ENCODE peak calls at places on chromosomes 13 and 19, in eight cellular contexts. I, C, O, F, L, V, D and G are unnamed samples.

GRCh38 chr19:13018037-13018914 is 23.0 kb downstream of the NFIX start:
- DNase-seq in O (no peak), F (no peak), V (no peak), L (peak), C (no peak), D (no peak), I (no peak), G (no peak)

GRCh38 chr19:14433454-14434156 is 499 bp downstream of the PKN1 start:
- DNase-seq in V (no peak), L (no peak), F (peak), O (peak), D (peak), C (peak), I (no peak), G (no peak)

GRCh38 chr19:13087795-13088537 is 14.7 kb downstream of the LYL1 start:
- DNase-seq in V (no peak), C (no peak), F (no peak), O (no peak), D (no peak), I (no peak), L (no peak), G (no peak)

GRCh38 chr13:77751513-77752456 is 54.3 kb downstream of the SLAIN1 start:
- DNase-seq in D (peak), O (peak), V (no peak), I (peak), C (peak), F (peak), L (peak), G (no peak)

GRCh38 chr13:28574617-28575142 is 79.8 kb upstream of the FLT1 start:
- DNase-seq in L (peak), I (peak), F (no peak), O (peak), V (no peak), C (no peak), D (peak), G (peak)

GRCh38 chr19:37928527-37929286 is 21.7 kb downstream of the SIPA1L3 start:
- DNase-seq in V (no peak), F (no peak), I (no peak), L (no peak), C (no peak), D (no peak), O (no peak), G (no peak)

GRCh38 chr13:29914591-29914990 is 64.2 kb upstream of the UBL3 start:
- DNase-seq in C (no peak), L (no peak), D (no peak), I (no peak), O (no peak), F (no peak), V (no peak), G (no peak)

GRCh38 chr13:110070511-110071120 is 236.3 kb downstream of the COL4A1 start:
- DNase-seq in L (peak), F (no peak), O (no peak), I (peak), V (no peak), D (no peak), C (no peak), G (peak)

GRCh38 chr13:35266412-35266811 is 210.1 kb downstream of the MAB21L1 start:
- DNase-seq in L (no peak), V (no peak), D (no peak), C (no peak), O (no peak), F (no peak), I (no peak), G (no peak)

GRCh38 chr13:93108111-93108581 is 118.5 kb upstream of the GPC6 start:
- DNase-seq in O (no peak), L (peak), D (no peak), V (no peak), I (no peak), F (no peak), C (no peak), G (no peak)

GRCh38 chr19:2926341-2927031 is 18.3 kb downstream of the ZNF77 start:
- DNase-seq in O (no peak), V (no peak), C (no peak), F (no peak), D (no peak), I (no peak), L (no peak), G (no peak)

GRCh38 chr19:41226874-41227390 is 7.9 kb downstream of the AXL start:
- DNase-seq in O (no peak), I (no peak), C (no peak), F (no peak), V (no peak), D (no peak), L (no peak), G (no peak)

GRCh38 chr19:50432658-50433057 is at the start of gene MYBPC2:
- DNase-seq in F (no peak), I (no peak), O (no peak), V (no peak), L (no peak), D (no peak), C (peak), G (no peak)

GRCh38 chr19:33241091-33241529 is 15.5 kb upstream of the SLC7A10 start:
- DNase-seq in V (no peak), C (no peak), L (no peak), D (no peak), F (peak), O (no peak), I (no peak), G (no peak)

GRCh38 chr13:61128850-61129645 is 286.6 kb downstream of the PCDH20 start:
- DNase-seq in L (peak), O (no peak), V (no peak), C (no peak), I (no peak), F (no peak), D (no peak), G (peak)

GRCh38 chr19:44303305-44303704 is 1.5 kb downstream of the ZNF235 start:
- DNase-seq in C (no peak), F (no peak), D (no peak), V (no peak), I (no peak), L (no peak), O (no peak), G (no peak)

GRCh38 chr13:110023729-110024645 is 237.6 kb upstream of the IRS2 start:
- DNase-seq in V (no peak), F (no peak), C (no peak), L (no peak), I (no peak), D (no peak), O (no peak), G (no peak)

GRCh38 chr13:71758823-71759222 is 108.2 kb downstream of the DACH1 start:
- DNase-seq in L (peak), F (no peak), I (no peak), D (no peak), C (no peak), V (no peak), O (no peak), G (no peak)

GRCh38 chr13:25816239-25816638 is 235.6 kb downstream of the SHISA2 start:
- DNase-seq in V (no peak), C (no peak), F (peak), L (no peak), I (no peak), O (no peak), D (no peak), G (no peak)

GRCh38 chr13:99686944-99687382 is 185.7 kb downstream of the TM9SF2 start:
- DNase-seq in I (no peak), F (no peak), D (no peak), O (peak), V (no peak), C (no peak), L (no peak), G (no peak)
- H3K27ac ChIP-seq in I (no peak), F (no peak), D (no peak), O (peak), V (no peak), C (no peak), L (no peak), G (no peak)

DNA sequence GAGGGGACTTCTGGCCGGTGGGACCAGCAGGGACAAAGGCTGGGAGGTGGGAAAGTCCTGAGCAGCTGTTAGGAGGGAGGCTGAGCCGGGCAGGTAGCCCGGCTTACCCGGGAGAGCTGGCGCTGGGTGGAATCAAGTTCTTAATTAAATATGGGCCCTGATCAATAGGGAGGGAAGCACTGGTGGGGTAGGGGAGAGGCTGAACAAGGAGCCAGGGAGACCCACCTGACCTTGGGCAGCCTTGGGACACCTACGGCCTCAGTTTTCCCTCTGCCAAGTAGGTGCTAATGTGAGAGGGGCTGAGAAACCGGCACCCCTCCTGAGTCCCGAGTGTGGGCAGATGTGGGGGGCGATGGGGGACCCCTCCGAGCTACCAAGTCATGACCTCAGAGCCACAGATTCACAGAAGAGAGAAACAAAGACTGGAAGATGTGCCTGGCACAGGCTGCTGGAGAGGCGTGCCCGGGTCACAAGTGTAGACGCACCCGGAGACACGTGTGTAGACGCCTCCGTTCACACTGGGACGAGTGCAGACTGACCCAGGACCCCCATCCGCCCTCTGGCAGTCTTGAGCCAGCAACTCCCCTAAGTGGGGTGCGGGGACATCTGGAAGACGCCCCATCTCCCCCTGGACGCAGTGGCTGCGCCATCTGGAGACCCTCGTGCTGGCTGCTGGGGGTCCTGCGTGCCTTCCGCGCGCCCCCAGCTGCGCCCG is 8.4 kb downstream of the ONECUT3 start:
- DNase-seq in O (no peak), D (no peak), L (no peak), F (no peak), V (no peak), C (no peak), I (no peak), G (no peak)
- H3K27ac ChIP-seq in O (no peak), D (no peak), L (no peak), F (no peak), V (no peak), C (no peak), I (no peak), G (no peak)

GRCh38 chr13:20828540-20829364 is 55.0 kb upstream of the EEF1AKMT1 start:
- DNase-seq in I (no peak), O (peak), C (peak), F (no peak), D (peak), L (peak), V (no peak), G (no peak)
- H3K27ac ChIP-seq in I (no peak), O (no peak), C (no peak), F (peak), D (no peak), L (no peak), V (peak), G (no peak)

GRCh38 chr19:39824143-39825092 is 9.5 kb downstream of the DYRK1B start:
- DNase-seq in L (peak), I (peak), O (peak), C (peak), D (peak), V (peak), F (peak), G (peak)
- H3K27ac ChIP-seq in L (peak), I (peak), O (no peak), C (peak), D (peak), V (no peak), F (peak), G (no peak)

DNA sequence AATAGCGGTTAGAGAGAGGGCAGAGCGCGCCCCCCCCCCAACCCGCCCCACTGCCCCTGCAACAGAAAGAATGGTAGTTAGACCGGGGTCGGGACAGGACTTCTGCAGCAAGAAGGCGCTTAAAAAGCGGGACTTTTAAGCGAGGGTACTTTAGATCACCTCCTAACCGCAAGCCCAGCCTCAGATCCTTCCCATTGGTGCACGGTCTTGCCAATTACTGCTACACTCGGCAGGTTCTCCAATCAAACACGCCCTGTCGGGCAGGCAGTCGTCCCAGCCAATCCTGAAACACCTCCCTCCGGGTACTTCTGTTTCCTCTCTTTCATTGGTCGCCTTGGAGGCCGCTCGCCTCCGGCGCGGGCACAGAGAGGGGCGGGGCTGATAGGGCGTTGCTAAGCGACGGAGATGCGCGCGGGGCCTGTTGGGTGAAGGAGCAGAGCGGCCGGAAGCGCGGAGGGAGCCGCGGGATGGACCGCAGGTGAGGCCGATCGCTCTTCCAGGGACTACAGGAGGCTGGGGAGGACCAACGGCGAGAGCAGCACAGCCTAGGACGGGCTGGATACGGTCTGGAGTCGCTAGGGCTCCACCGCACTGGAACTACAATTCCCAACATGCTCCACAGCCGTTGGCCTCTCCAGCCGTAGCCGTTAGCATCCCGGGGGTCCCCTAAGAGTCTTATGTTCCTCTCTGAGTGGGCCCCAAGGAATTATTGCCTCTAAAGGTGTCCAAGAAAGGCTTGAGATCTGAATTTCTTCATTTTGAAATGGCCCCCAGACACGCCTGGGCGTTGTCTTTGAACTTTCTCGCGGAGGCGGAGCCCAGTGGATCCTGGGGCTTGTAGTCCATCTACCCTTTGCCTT is at the start of gene PROSER3:
- DNase-seq in I (peak), F (peak), O (peak), L (peak), C (peak), D (peak), V (peak), G (peak)
- H3K27ac ChIP-seq in I (peak), F (peak), O (peak), L (peak), C (peak), D (peak), V (peak), G (peak)

GRCh38 chr19:11111771-11112144 is 22.5 kb downstream of the LDLR start:
- DNase-seq in C (no peak), O (no peak), I (no peak), V (no peak), D (no peak), F (no peak), L (no peak), G (no peak)

GRCh38 chr19:11111117-11111770 is 22.0 kb downstream of the LDLR start:
- DNase-seq in O (no peak), I (no peak), V (no peak), L (no peak), D (no peak), C (no peak), F (no peak), G (no peak)

GRCh38 chr19:11102944-11103343 is 13.7 kb downstream of the LDLR start:
- DNase-seq in O (no peak), L (no peak), F (no peak), D (no peak), C (no peak), I (no peak), V (no peak), G (no peak)

GRCh38 chr19:11105014-11105636 is 15.9 kb downstream of the LDLR start:
- DNase-seq in O (no peak), L (no peak), C (no peak), V (no peak), D (no peak), I (no peak), F (no peak), G (no peak)

GRCh38 chr19:11106477-11106876 is 17.2 kb downstream of the LDLR start:
- DNase-seq in V (no peak), C (no peak), D (no peak), I (no peak), O (no peak), L (no peak), F (no peak), G (no peak)
- H3K27ac ChIP-seq in V (no peak), C (no peak), D (no peak), I (no peak), O (no peak), L (peak), F (peak), G (no peak)

GRCh38 chr19:29504454-29504853 is 21.3 kb upstream of the VSTM2B start:
- DNase-seq in D (no peak), C (no peak), I (no peak), L (no peak), F (peak), V (peak), O (no peak), G (no peak)

GRCh38 chr19:29503140-29503758 is 22.5 kb upstream of the VSTM2B start:
- DNase-seq in O (no peak), C (no peak), F (peak), V (peak), D (no peak), I (no peak), L (no peak), G (no peak)

GRCh38 chr19:29503785-29504184 is 22.0 kb upstream of the VSTM2B start:
- DNase-seq in C (no peak), O (no peak), D (no peak), L (no peak), V (peak), I (no peak), F (peak), G (no peak)

GRCh38 chr19:29506619-29506911 is 19.2 kb upstream of the VSTM2B start:
- DNase-seq in D (no peak), L (no peak), O (no peak), C (no peak), V (peak), I (no peak), F (peak), G (no peak)

DNA sequence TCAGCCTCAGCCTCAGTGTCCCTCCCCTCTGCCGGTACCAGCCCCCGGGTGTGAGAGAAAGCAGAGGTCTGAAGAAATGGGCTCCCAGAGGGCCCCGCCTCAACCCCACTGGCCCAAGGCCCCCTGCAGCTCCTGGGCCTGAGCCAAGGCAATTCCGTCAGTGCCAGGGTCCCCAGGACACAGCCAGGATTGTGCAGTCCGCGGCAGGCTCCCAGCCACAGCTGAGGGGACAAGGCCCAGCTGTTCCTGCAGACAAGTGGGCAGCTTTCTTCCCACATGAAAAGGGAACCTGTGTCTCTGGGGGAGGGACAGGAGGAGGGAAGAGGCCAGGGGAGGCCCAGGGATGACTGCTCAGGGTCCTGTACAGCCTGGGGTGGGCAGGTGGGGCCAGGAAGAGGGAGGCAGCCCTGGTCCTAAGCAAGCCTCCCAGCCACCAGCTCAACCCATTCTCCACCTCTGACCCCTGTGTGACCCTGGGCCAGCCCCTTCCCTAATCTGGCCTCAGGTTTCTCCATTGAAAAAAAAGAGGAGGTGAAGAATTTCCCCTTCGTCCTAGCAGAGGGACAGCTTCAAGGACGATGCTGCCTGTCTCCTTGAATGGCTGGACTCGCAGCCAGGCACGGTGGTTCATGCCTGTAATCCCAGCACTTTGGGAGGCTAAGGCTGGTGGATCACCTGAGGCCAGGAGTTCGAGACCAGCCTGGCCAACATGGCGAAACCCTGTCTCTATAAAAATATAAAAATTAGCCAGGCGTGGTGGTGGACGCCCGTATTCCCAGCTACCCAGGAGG is 20.6 kb upstream of the VSTM2B start:
- DNase-seq in O (no peak), F (peak), I (no peak), D (no peak), V (peak), L (no peak), C (no peak), G (no peak)
- H3K27ac ChIP-seq in O (no peak), F (no peak), I (no peak), D (no peak), V (peak), L (no peak), C (no peak), G (no peak)

GRCh38 chr13:108786578-108787100 is 157.2 kb downstream of the MYO16 start:
- DNase-seq in O (no peak), F (no peak), V (no peak), I (no peak), L (no peak), C (no peak), D (no peak), G (no peak)
- H3K27ac ChIP-seq in O (no peak), F (no peak), V (no peak), I (no peak), L (no peak), C (no peak), D (no peak), G (no peak)

DNA sequence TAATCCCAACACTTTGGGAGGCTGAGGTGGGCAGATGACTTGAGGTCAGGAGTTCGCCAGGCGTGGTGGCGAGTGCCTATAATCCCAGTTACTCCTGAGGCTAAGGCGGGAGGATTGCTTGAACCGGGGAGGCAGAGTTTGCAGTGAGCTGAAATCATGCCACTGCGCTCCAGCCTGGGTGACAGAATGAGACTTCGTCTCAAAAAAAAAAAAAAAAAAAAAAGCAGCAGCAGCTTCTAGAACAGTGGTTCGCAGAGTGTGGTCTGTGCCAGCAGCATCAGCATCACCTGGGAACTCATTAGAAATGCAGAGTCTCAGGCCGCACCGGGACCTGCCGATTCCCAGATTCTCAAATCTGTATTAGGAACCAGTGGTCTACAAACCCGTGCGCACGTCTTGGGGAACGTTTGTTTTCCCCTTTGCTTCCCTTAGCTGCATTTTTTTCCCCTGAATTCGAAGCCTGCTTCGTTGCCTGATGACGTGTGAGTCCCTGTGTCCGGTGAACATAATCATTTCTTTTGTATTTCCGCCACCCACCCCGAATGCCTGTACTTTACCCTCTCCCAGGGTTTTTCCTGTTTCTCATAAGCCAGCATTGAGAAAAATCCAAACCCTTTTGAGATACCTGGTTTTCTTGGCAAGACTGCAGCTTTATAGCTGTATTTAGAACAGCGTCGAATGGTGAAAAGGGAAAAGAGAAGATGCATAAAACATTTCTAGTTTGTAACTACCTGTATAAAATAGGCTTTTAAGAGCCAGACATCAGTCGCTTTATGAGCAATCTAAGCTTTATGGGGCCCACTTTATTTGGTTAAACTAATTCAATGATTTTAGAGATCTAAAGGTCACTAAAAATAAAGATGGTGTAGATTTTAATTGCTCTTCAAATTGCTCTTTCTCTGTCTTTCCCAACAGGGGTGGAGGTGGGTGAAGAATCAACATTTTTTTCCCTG is 49.8 kb downstream of the BICRA start:
- DNase-seq in F (peak), I (no peak), C (no peak), V (no peak), D (no peak), O (peak), L (peak), G (no peak)
- H3K27ac ChIP-seq in F (no peak), I (no peak), C (no peak), V (peak), D (no peak), O (peak), L (no peak), G (no peak)